ENCODE peak calls at places on chromosomes 6 and 20, in eight cellular contexts. One of them, this sample, is unnamed.

GRCh38 chr20:62359491-62360121 is 7.5 kb downstream of the LAMA5 start:
- DNase-seq in psoas muscle: peak
- DNase-seq in cardiac fibroblast: peak
- DNase-seq in CD8-positive, alpha-beta memory T cell: no peak
- DNase-seq in heart left ventricle: peak
- DNase-seq in body of pancreas: peak
- DNase-seq in AG04449: no peak
- DNase-seq in choroid plexus epithelial cell: peak
- DNase-seq in this sample: peak

GRCh38 chr20:24894967-24895366 is 54.1 kb upstream of the CST7 start:
- DNase-seq in psoas muscle: no peak
- DNase-seq in cardiac fibroblast: no peak
- DNase-seq in CD8-positive, alpha-beta memory T cell: no peak
- DNase-seq in heart left ventricle: no peak
- DNase-seq in body of pancreas: no peak
- DNase-seq in AG04449: no peak
- DNase-seq in choroid plexus epithelial cell: no peak
- DNase-seq in this sample: no peak

GRCh38 chr20:31664696-31665354 is 27.1 kb downstream of the COX4I2 start:
- DNase-seq in psoas muscle: no peak
- DNase-seq in cardiac fibroblast: no peak
- DNase-seq in CD8-positive, alpha-beta memory T cell: no peak
- DNase-seq in heart left ventricle: no peak
- DNase-seq in body of pancreas: peak
- DNase-seq in AG04449: no peak
- DNase-seq in choroid plexus epithelial cell: no peak
- DNase-seq in this sample: no peak

GRCh38 chr6:162056061-162056460 is 671.5 kb downstream of the PRKN start:
- DNase-seq in psoas muscle: no peak
- DNase-seq in cardiac fibroblast: no peak
- DNase-seq in CD8-positive, alpha-beta memory T cell: no peak
- DNase-seq in heart left ventricle: no peak
- DNase-seq in body of pancreas: no peak
- DNase-seq in AG04449: no peak
- DNase-seq in choroid plexus epithelial cell: no peak
- DNase-seq in this sample: no peak

GRCh38 chr20:45110301-45110700 is 4.7 kb downstream of the WFDC5 start:
- DNase-seq in psoas muscle: no peak
- DNase-seq in cardiac fibroblast: no peak
- DNase-seq in CD8-positive, alpha-beta memory T cell: no peak
- DNase-seq in heart left ventricle: no peak
- DNase-seq in body of pancreas: no peak
- DNase-seq in AG04449: no peak
- DNase-seq in choroid plexus epithelial cell: no peak
- DNase-seq in this sample: no peak

GRCh38 chr6:101465871-101466270 is 72.4 kb downstream of the GRIK2 start:
- DNase-seq in psoas muscle: no peak
- DNase-seq in cardiac fibroblast: no peak
- DNase-seq in CD8-positive, alpha-beta memory T cell: no peak
- DNase-seq in heart left ventricle: no peak
- DNase-seq in body of pancreas: no peak
- DNase-seq in AG04449: no peak
- DNase-seq in choroid plexus epithelial cell: no peak
- DNase-seq in this sample: no peak

GRCh38 chr20:25319241-25320034 is 71.2 kb downstream of the ABHD12 start:
- DNase-seq in psoas muscle: no peak
- DNase-seq in cardiac fibroblast: no peak
- DNase-seq in CD8-positive, alpha-beta memory T cell: no peak
- DNase-seq in heart left ventricle: peak
- DNase-seq in body of pancreas: no peak
- DNase-seq in AG04449: no peak
- DNase-seq in choroid plexus epithelial cell: no peak
- DNase-seq in this sample: no peak

GRCh38 chr6:45697605-45698004 is 318.1 kb downstream of the CLIC5 start:
- DNase-seq in psoas muscle: no peak
- DNase-seq in cardiac fibroblast: peak
- DNase-seq in CD8-positive, alpha-beta memory T cell: no peak
- DNase-seq in heart left ventricle: no peak
- DNase-seq in body of pancreas: no peak
- DNase-seq in AG04449: peak
- DNase-seq in choroid plexus epithelial cell: peak
- DNase-seq in this sample: peak

GRCh38 chr6:107114872-107115694 is at the start of gene BEND3:
- DNase-seq in psoas muscle: peak
- DNase-seq in cardiac fibroblast: no peak
- DNase-seq in CD8-positive, alpha-beta memory T cell: peak
- DNase-seq in heart left ventricle: peak
- DNase-seq in body of pancreas: peak
- DNase-seq in AG04449: no peak
- DNase-seq in choroid plexus epithelial cell: peak
- DNase-seq in this sample: peak

GRCh38 chr20:20022498-20022897 is 5.3 kb downstream of the NAA20 start:
- DNase-seq in psoas muscle: no peak
- DNase-seq in cardiac fibroblast: no peak
- DNase-seq in CD8-positive, alpha-beta memory T cell: no peak
- DNase-seq in heart left ventricle: no peak
- DNase-seq in body of pancreas: no peak
- DNase-seq in AG04449: no peak
- DNase-seq in choroid plexus epithelial cell: no peak
- DNase-seq in this sample: no peak

GRCh38 chr20:24160563-24161355 is 172.2 kb upstream of the GGTLC1 start:
- DNase-seq in psoas muscle: peak
- DNase-seq in cardiac fibroblast: peak
- DNase-seq in CD8-positive, alpha-beta memory T cell: no peak
- DNase-seq in heart left ventricle: no peak
- DNase-seq in body of pancreas: peak
- DNase-seq in AG04449: peak
- DNase-seq in choroid plexus epithelial cell: peak
- DNase-seq in this sample: peak

GRCh38 chr6:114707081-114707480 is 364.3 kb upstream of the HS3ST5 start:
- DNase-seq in psoas muscle: no peak
- DNase-seq in cardiac fibroblast: no peak
- DNase-seq in CD8-positive, alpha-beta memory T cell: no peak
- DNase-seq in heart left ventricle: no peak
- DNase-seq in body of pancreas: no peak
- DNase-seq in AG04449: no peak
- DNase-seq in choroid plexus epithelial cell: no peak
- DNase-seq in this sample: no peak

GRCh38 chr6:30748851-30749540 is 4.6 kb upstream of the IER3 start:
- DNase-seq in psoas muscle: no peak
- DNase-seq in cardiac fibroblast: peak
- DNase-seq in CD8-positive, alpha-beta memory T cell: no peak
- DNase-seq in heart left ventricle: no peak
- DNase-seq in body of pancreas: peak
- DNase-seq in AG04449: no peak
- DNase-seq in choroid plexus epithelial cell: no peak
- DNase-seq in this sample: peak

GRCh38 chr6:5499644-5500306 is 238.5 kb downstream of the FARS2 start:
- DNase-seq in psoas muscle: no peak
- DNase-seq in cardiac fibroblast: peak
- DNase-seq in CD8-positive, alpha-beta memory T cell: no peak
- DNase-seq in heart left ventricle: no peak
- DNase-seq in body of pancreas: no peak
- DNase-seq in AG04449: peak
- DNase-seq in choroid plexus epithelial cell: no peak
- DNase-seq in this sample: no peak

GRCh38 chr6:153076431-153076830 is 54.7 kb downstream of the RGS17 start:
- DNase-seq in psoas muscle: no peak
- DNase-seq in cardiac fibroblast: no peak
- DNase-seq in CD8-positive, alpha-beta memory T cell: no peak
- DNase-seq in heart left ventricle: no peak
- DNase-seq in body of pancreas: no peak
- DNase-seq in AG04449: no peak
- DNase-seq in choroid plexus epithelial cell: no peak
- DNase-seq in this sample: peak

GRCh38 chr20:47377122-47377722 is 20.7 kb upstream of the ZMYND8 start:
- DNase-seq in psoas muscle: no peak
- DNase-seq in cardiac fibroblast: no peak
- DNase-seq in CD8-positive, alpha-beta memory T cell: no peak
- DNase-seq in heart left ventricle: no peak
- DNase-seq in body of pancreas: no peak
- DNase-seq in AG04449: no peak
- DNase-seq in choroid plexus epithelial cell: no peak
- DNase-seq in this sample: no peak

GRCh38 chr6:113732384-113732966 is 124.7 kb upstream of the MARCKS start:
- DNase-seq in psoas muscle: peak
- DNase-seq in cardiac fibroblast: peak
- DNase-seq in CD8-positive, alpha-beta memory T cell: no peak
- DNase-seq in heart left ventricle: peak
- DNase-seq in body of pancreas: peak
- DNase-seq in AG04449: no peak
- DNase-seq in choroid plexus epithelial cell: peak
- DNase-seq in this sample: no peak

DNA sequence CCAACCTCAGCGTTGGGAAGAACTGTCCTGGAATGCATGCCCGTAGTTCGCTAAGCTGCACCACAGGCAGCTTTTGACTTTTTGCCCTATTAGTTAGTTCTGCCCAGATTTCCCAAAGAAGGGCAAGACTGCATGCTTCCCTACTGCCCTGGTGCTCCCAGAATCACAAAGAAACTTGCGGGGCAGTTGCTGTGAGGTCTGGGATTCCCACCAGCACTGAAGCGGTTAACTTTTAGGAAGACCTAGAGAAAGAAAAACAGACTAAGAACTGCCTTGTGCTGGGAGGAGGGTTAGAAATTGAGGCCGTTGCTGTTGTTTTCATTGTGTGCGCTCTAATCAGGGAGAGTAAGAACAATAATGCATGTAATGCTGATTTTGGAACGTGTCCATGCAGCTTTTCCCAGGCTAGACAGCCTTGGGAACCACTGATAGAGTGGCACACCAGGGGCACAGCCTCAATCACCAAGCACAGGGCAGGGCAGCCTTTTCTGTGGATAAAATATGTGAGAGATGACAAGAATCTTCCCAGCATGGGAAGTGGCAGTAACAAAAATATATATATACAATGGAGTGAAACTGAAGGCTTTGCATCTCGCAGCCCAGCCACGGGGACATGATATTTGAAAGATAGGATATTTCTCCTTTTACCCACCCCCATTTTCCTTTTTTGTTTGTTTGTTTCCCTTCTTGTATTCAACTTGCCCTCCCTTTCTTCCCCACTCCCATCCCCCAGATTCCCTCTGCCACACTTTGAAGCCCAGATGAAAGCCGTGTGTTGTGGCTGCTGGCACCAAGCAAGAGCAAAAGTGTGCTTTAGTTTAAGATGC is 137.6 kb upstream of the HEY2 start:
- DNase-seq in psoas muscle: no peak
- DNase-seq in cardiac fibroblast: peak
- DNase-seq in CD8-positive, alpha-beta memory T cell: no peak
- DNase-seq in heart left ventricle: no peak
- DNase-seq in body of pancreas: peak
- DNase-seq in AG04449: no peak
- DNase-seq in choroid plexus epithelial cell: peak
- DNase-seq in this sample: no peak
- H3K4me3 ChIP-seq in psoas muscle: peak
- H3K4me3 ChIP-seq in cardiac fibroblast: no peak
- H3K4me3 ChIP-seq in CD8-positive, alpha-beta memory T cell: no peak
- H3K4me3 ChIP-seq in heart left ventricle: no peak
- H3K4me3 ChIP-seq in body of pancreas: no peak
- H3K4me3 ChIP-seq in AG04449: peak
- H3K4me3 ChIP-seq in choroid plexus epithelial cell: peak
- H3K4me3 ChIP-seq in this sample: no peak

DNA sequence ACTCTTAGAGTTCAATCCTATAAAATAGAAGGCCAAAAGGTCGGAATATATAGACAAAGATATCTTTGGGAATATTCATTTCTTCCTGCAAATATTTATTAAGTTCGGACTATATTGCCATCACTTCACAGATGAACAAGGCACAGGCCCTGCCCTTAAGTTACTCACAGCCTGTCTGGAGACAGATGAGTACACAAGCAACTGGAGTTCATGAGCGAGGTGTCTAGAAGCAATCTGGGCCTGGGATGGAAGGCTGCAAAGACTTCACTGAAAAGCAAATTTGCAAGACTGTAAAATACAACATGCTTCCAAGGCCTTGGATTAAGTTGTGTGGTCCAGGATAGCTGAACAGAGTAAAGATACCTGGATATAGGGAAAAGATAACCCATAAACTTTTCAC is 56.7 kb upstream of the CEP85L start:
- DNase-seq in psoas muscle: no peak
- DNase-seq in cardiac fibroblast: peak
- DNase-seq in CD8-positive, alpha-beta memory T cell: no peak
- DNase-seq in heart left ventricle: no peak
- DNase-seq in body of pancreas: no peak
- DNase-seq in AG04449: no peak
- DNase-seq in choroid plexus epithelial cell: peak
- DNase-seq in this sample: no peak
- H3K4me3 ChIP-seq in psoas muscle: peak
- H3K4me3 ChIP-seq in cardiac fibroblast: no peak
- H3K4me3 ChIP-seq in CD8-positive, alpha-beta memory T cell: peak
- H3K4me3 ChIP-seq in heart left ventricle: no peak
- H3K4me3 ChIP-seq in body of pancreas: no peak
- H3K4me3 ChIP-seq in AG04449: no peak
- H3K4me3 ChIP-seq in choroid plexus epithelial cell: no peak
- H3K4me3 ChIP-seq in this sample: peak

GRCh38 chr6:119643866-119644265 is 294.3 kb upstream of the MAN1A1 start:
- DNase-seq in psoas muscle: no peak
- DNase-seq in cardiac fibroblast: no peak
- DNase-seq in CD8-positive, alpha-beta memory T cell: no peak
- DNase-seq in heart left ventricle: no peak
- DNase-seq in body of pancreas: no peak
- DNase-seq in AG04449: no peak
- DNase-seq in choroid plexus epithelial cell: no peak
- DNase-seq in this sample: no peak

DNA sequence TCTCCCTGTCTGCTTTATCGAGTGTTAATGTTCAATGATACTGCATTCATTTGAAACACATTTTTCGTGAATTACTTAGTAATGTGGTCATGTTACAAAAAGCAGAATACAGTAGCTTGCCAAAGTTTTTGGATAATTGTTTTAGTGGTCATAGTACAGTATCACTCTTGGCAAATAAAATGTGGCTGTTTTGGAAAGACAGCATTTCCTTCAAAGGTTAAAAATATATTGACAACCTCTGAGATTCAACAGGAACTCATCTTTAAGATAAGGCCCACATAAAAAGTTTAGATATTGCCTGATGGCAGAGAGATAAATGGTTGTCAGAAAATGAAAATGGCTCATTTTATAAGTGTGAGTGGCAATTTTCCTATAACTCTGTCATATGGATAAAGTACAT is 297.7 kb upstream of the MAN1A1 start:
- DNase-seq in psoas muscle: no peak
- DNase-seq in cardiac fibroblast: peak
- DNase-seq in CD8-positive, alpha-beta memory T cell: no peak
- DNase-seq in heart left ventricle: no peak
- DNase-seq in body of pancreas: no peak
- DNase-seq in AG04449: no peak
- DNase-seq in choroid plexus epithelial cell: peak
- DNase-seq in this sample: no peak
- H3K4me3 ChIP-seq in psoas muscle: no peak
- H3K4me3 ChIP-seq in cardiac fibroblast: no peak
- H3K4me3 ChIP-seq in CD8-positive, alpha-beta memory T cell: no peak
- H3K4me3 ChIP-seq in heart left ventricle: no peak
- H3K4me3 ChIP-seq in body of pancreas: no peak
- H3K4me3 ChIP-seq in AG04449: no peak
- H3K4me3 ChIP-seq in choroid plexus epithelial cell: no peak
- H3K4me3 ChIP-seq in this sample: no peak

GRCh38 chr20:37366749-37367148 is 20.8 kb downstream of the SRC start:
- DNase-seq in psoas muscle: no peak
- DNase-seq in cardiac fibroblast: no peak
- DNase-seq in CD8-positive, alpha-beta memory T cell: no peak
- DNase-seq in heart left ventricle: no peak
- DNase-seq in body of pancreas: no peak
- DNase-seq in AG04449: no peak
- DNase-seq in choroid plexus epithelial cell: no peak
- DNase-seq in this sample: no peak
- H3K4me3 ChIP-seq in psoas muscle: no peak
- H3K4me3 ChIP-seq in cardiac fibroblast: no peak
- H3K4me3 ChIP-seq in CD8-positive, alpha-beta memory T cell: no peak
- H3K4me3 ChIP-seq in heart left ventricle: no peak
- H3K4me3 ChIP-seq in body of pancreas: no peak
- H3K4me3 ChIP-seq in AG04449: no peak
- H3K4me3 ChIP-seq in choroid plexus epithelial cell: no peak
- H3K4me3 ChIP-seq in this sample: no peak

GRCh38 chr6:141077355-141078333 is 1055.1 kb upstream of the GJE1 start:
- DNase-seq in psoas muscle: no peak
- DNase-seq in cardiac fibroblast: peak
- DNase-seq in CD8-positive, alpha-beta memory T cell: no peak
- DNase-seq in heart left ventricle: no peak
- DNase-seq in body of pancreas: no peak
- DNase-seq in AG04449: no peak
- DNase-seq in choroid plexus epithelial cell: peak
- DNase-seq in this sample: no peak
- H3K4me3 ChIP-seq in psoas muscle: no peak
- H3K4me3 ChIP-seq in cardiac fibroblast: no peak
- H3K4me3 ChIP-seq in CD8-positive, alpha-beta memory T cell: no peak
- H3K4me3 ChIP-seq in heart left ventricle: no peak
- H3K4me3 ChIP-seq in body of pancreas: no peak
- H3K4me3 ChIP-seq in AG04449: no peak
- H3K4me3 ChIP-seq in choroid plexus epithelial cell: no peak
- H3K4me3 ChIP-seq in this sample: no peak

This sample was measured in MG63.